ENCODE peak calls at places on chromosomes 12 and 14, in eight cellular contexts. F is left kidney, Z is SW 1271, C is mammary epithelial cell, J is amniotic stem cell, V is upper lobe of left lung, T is GM23248, W is ascending aorta. G is an unnamed sample.

GRCh38 chr14:33612184-33612479 is 338.7 kb downstream of the EGLN3 start:
- DNase-seq in F (no peak), Z (no peak), C (no peak), J (no peak), V (no peak), T (no peak), W (no peak), G (peak)

GRCh38 chr12:25388216-25388615 is 137.5 kb upstream of the KRAS start:
- DNase-seq in F (no peak), Z (no peak), C (peak), J (no peak), V (no peak), T (peak), W (no peak), G (no peak)

GRCh38 chr14:21041676-21042433 is at the start of gene RNASE7:
- DNase-seq in F (no peak), Z (no peak), C (peak), J (no peak), V (no peak), T (peak), W (no peak), G (no peak)

GRCh38 chr12:64968989-64969819 is 144.8 kb downstream of the TBC1D30 start:
- DNase-seq in F (no peak), Z (peak), C (no peak), J (no peak), V (no peak), T (peak), W (no peak), G (peak)

GRCh38 chr12:116832353-116832752 is 48.9 kb downstream of the HRK start:
- DNase-seq in F (no peak), Z (no peak), C (no peak), J (no peak), V (no peak), T (no peak), W (no peak), G (no peak)

GRCh38 chr14:100504372-100505078 is 82.7 kb downstream of the BEGAIN start:
- DNase-seq in F (no peak), Z (no peak), C (peak), J (no peak), V (no peak), T (peak), W (no peak), G (peak)

GRCh38 chr12:119994892-119995658 is 6.0 kb downstream of the BICDL1 start:
- DNase-seq in F (no peak), Z (no peak), C (no peak), J (no peak), V (no peak), T (no peak), W (no peak), G (peak)

GRCh38 chr12:40224439-40225291 is at the start of gene LRRK2:
- DNase-seq in F (peak), Z (no peak), C (peak), J (peak), V (peak), T (peak), W (peak), G (peak)

GRCh38 chr12:113630625-113631024 is 159.0 kb upstream of the LHX5 start:
- DNase-seq in F (no peak), Z (no peak), C (no peak), J (no peak), V (no peak), T (no peak), W (no peak), G (no peak)

GRCh38 chr12:96198970-96199369 is 4.8 kb downstream of the ELK3 start:
- DNase-seq in F (no peak), Z (peak), C (peak), J (peak), V (no peak), T (peak), W (no peak), G (no peak)

GRCh38 chr14:64234877-64235651 is 59.1 kb downstream of the ESR2 start:
- DNase-seq in F (no peak), Z (no peak), C (peak), J (no peak), V (no peak), T (no peak), W (no peak), G (no peak)

GRCh38 chr12:131250951-131251315 is 297.2 kb downstream of the ADGRD1 start:
- DNase-seq in F (no peak), Z (no peak), C (no peak), J (no peak), V (no peak), T (no peak), W (no peak), G (no peak)

GRCh38 chr14:47675489-47676300 is at the start of gene MDGA2:
- DNase-seq in F (peak), Z (no peak), C (peak), J (no peak), V (no peak), T (peak), W (no peak), G (peak)

GRCh38 chr14:23610090-23610814 is 25.9 kb upstream of the DHRS2 start:
- DNase-seq in F (no peak), Z (no peak), C (no peak), J (no peak), V (no peak), T (no peak), W (no peak), G (no peak)

GRCh38 chr14:67571275-67571990 is 28.6 kb downstream of the PIGH start:
- DNase-seq in F (peak), Z (peak), C (peak), J (peak), V (peak), T (peak), W (peak), G (peak)

GRCh38 chr12:26028953-26029740 is 70.7 kb downstream of the RASSF8 start:
- DNase-seq in F (peak), Z (peak), C (peak), J (peak), V (no peak), T (peak), W (no peak), G (peak)

GRCh38 chr12:101792046-101792931 is 38.5 kb downstream of the GNPTAB start:
- DNase-seq in F (no peak), Z (peak), C (no peak), J (no peak), V (no peak), T (peak), W (no peak), G (peak)

GRCh38 chr12:40697566-40698257 is 5.5 kb downstream of the CNTN1 start:
- DNase-seq in F (peak), Z (no peak), C (peak), J (no peak), V (no peak), T (peak), W (no peak), G (no peak)

GRCh38 chr12:27592548-27592947 is 68.5 kb downstream of the PPFIBP1 start:
- DNase-seq in F (no peak), Z (peak), C (peak), J (no peak), V (no peak), T (peak), W (peak), G (no peak)

GRCh38 chr14:24411468-24412454 is 13.0 kb downstream of the NYNRIN start:
- DNase-seq in F (peak), Z (peak), C (no peak), J (no peak), V (peak), T (peak), W (no peak), G (peak)

GRCh38 chr12:12387521-12387920 is 30.6 kb downstream of the BORCS5 start:
- DNase-seq in F (no peak), Z (peak), C (peak), J (no peak), V (no peak), T (peak), W (no peak), G (no peak)

GRCh38 chr14:102799684-102800562 is 22.7 kb downstream of the TRAF3 start:
- DNase-seq in F (no peak), Z (no peak), C (no peak), J (peak), V (peak), T (peak), W (no peak), G (no peak)

GRCh38 chr12:114676142-114676741 is 7.7 kb downstream of the TBX3 start:
- DNase-seq in F (peak), Z (no peak), C (peak), J (no peak), V (no peak), T (no peak), W (no peak), G (peak)

GRCh38 chr12:10726945-10727344 is 3.8 kb upstream of the YBX3 start:
- DNase-seq in F (no peak), Z (no peak), C (no peak), J (no peak), V (no peak), T (no peak), W (no peak), G (no peak)

GRCh38 chr14:103141117-103141796 is 18.0 kb downstream of the TNFAIP2 start:
- DNase-seq in F (peak), Z (peak), C (peak), J (no peak), V (peak), T (peak), W (no peak), G (peak)

GRCh38 chr12:54056110-54056509 is 2.5 kb downstream of the HOXC4 start:
- DNase-seq in F (no peak), Z (no peak), C (no peak), J (no peak), V (no peak), T (no peak), W (no peak), G (no peak)

GRCh38 chr12:7694556-7694955 is 1.0 kb downstream of the GDF3 start:
- DNase-seq in F (no peak), Z (no peak), C (no peak), J (no peak), V (no peak), T (no peak), W (no peak), G (peak)

GRCh38 chr14:56724013-56724412 is 86.3 kb downstream of the OTX2 start:
- DNase-seq in F (no peak), Z (no peak), C (no peak), J (no peak), V (no peak), T (no peak), W (no peak), G (no peak)

GRCh38 chr12:77377116-77377515 is 311.7 kb upstream of the E2F7 start:
- DNase-seq in F (no peak), Z (no peak), C (peak), J (no peak), V (no peak), T (peak), W (no peak), G (no peak)

GRCh38 chr14:81474156-81474492 is 59.5 kb downstream of the SEL1L start:
- DNase-seq in F (no peak), Z (no peak), C (no peak), J (no peak), V (no peak), T (no peak), W (no peak), G (no peak)

GRCh38 chr12:3747976-3748619 is 4.8 kb downstream of the CRACR2A start:
- DNase-seq in F (no peak), Z (no peak), C (no peak), J (no peak), V (no peak), T (no peak), W (no peak), G (no peak)